ENCODE peak calls at places on chromosomes 4 and X, in ten cellular contexts. U is GM12865; Q is renal cortical epithelial cell; R is stimulated activated naive B cell treated with anti-CD40 and anti-IgM and Interleukin-4, amounts not matched to agents 10 μg/mL and 1 μg/mL and 100 μg/mL, for 72 hours; Y is activated CD8-positive, alpha-beta memory T cell treated with anti-CD3 and anti-CD28 coated beads for 1 hour; J is adipocyte; D is stimulated activated CD8-positive, alpha-beta memory T cell treated with anti-CD3 and anti-CD28 coated beads, Interleukin-12 subunit alpha, Interleukin-12 subunit beta, amount 100 ng/mL, for 4 hours; S is fibroblast of mammary gland; A is A172; B is germinal center. Z is an unnamed sample.

GRCh38 chr4:95255396-95256107 is 293.2 kb downstream of the UNC5C start:
- DNase-seq in U (no peak), Q (peak), R (no peak), Y (no peak), J (peak), D (no peak), S (peak), A (peak), B (no peak), Z (peak)

GRCh38 chr4:152038238-152038637 is 277.4 kb upstream of the GATB start:
- DNase-seq in U (no peak), Q (peak), R (no peak), Y (no peak), J (no peak), D (no peak), S (peak), A (peak), B (no peak), Z (no peak)

GRCh38 chr4:97987019-97987648 is 156.1 kb downstream of the STPG2 start:
- DNase-seq in U (peak), Q (peak), R (no peak), Y (no peak), J (peak), D (no peak), S (peak), A (peak), B (no peak), Z (peak)

GRCh38 chrX:63506320-63506719 is 155.2 kb upstream of the SPIN4 start:
- DNase-seq in U (peak), Q (peak), R (no peak), Y (no peak), J (peak), D (no peak), S (peak), A (peak), B (no peak), Z (peak)

GRCh38 chrX:40172169-40172979 is 74.6 kb upstream of the BCOR start:
- DNase-seq in U (peak), Q (no peak), R (no peak), Y (no peak), J (peak), D (no peak), S (peak), A (no peak), B (no peak), Z (no peak)

GRCh38 chrX:117458243-117458968 is 658.2 kb downstream of the KLHL13 start:
- DNase-seq in U (no peak), Q (no peak), R (no peak), Y (no peak), J (no peak), D (no peak), S (no peak), A (no peak), B (no peak), Z (no peak)

GRCh38 chr4:47876310-47876709 is 38.1 kb downstream of the NFXL1 start:
- DNase-seq in U (no peak), Q (no peak), R (no peak), Y (no peak), J (peak), D (no peak), S (peak), A (no peak), B (no peak), Z (no peak)

GRCh38 chr4:33954759-33955158 is 2289.6 kb downstream of the ARAP2 start:
- DNase-seq in U (no peak), Q (no peak), R (no peak), Y (no peak), J (no peak), D (no peak), S (no peak), A (no peak), B (no peak), Z (no peak)

GRCh38 chrX:149758068-149758714 is 15.7 kb upstream of the HSFX1 start:
- DNase-seq in U (no peak), Q (no peak), R (no peak), Y (no peak), J (no peak), D (no peak), S (no peak), A (no peak), B (no peak), Z (no peak)

GRCh38 chr4:11669156-11669555 is 240.5 kb upstream of the HS3ST1 start:
- DNase-seq in U (no peak), Q (peak), R (no peak), Y (no peak), J (peak), D (no peak), S (peak), A (peak), B (no peak), Z (no peak)

GRCh38 chr4:8913858-8914460 is 42.3 kb upstream of the HMX1 start:
- DNase-seq in U (no peak), Q (no peak), R (no peak), Y (no peak), J (no peak), D (no peak), S (no peak), A (no peak), B (no peak), Z (no peak)

GRCh38 chr4:149980941-149981340 is 97.3 kb upstream of the DCLK2 start:
- DNase-seq in U (peak), Q (peak), R (peak), Y (no peak), J (peak), D (no peak), S (peak), A (peak), B (peak), Z (peak)

GRCh38 chrX:35919536-35920309 is at the start of gene CFAP47:
- DNase-seq in U (no peak), Q (peak), R (no peak), Y (no peak), J (no peak), D (no peak), S (no peak), A (peak), B (no peak), Z (peak)

GRCh38 chr4:27278615-27279014 is 418.0 kb downstream of the STIM2 start:
- DNase-seq in U (peak), Q (peak), R (no peak), Y (no peak), J (peak), D (no peak), S (peak), A (peak), B (no peak), Z (peak)

GRCh38 chr4:81635747-81636146 is 164.0 kb upstream of the RASGEF1B start:
- DNase-seq in U (peak), Q (peak), R (peak), Y (no peak), J (no peak), D (no peak), S (no peak), A (peak), B (peak), Z (no peak)

GRCh38 chr4:71377561-71377960 is 38.7 kb downstream of the SLC4A4 start:
- DNase-seq in U (no peak), Q (peak), R (no peak), Y (no peak), J (peak), D (no peak), S (peak), A (peak), B (no peak), Z (no peak)

GRCh38 chr4:20313237-20314030 is 61.7 kb downstream of the SLIT2 start:
- DNase-seq in U (peak), Q (no peak), R (no peak), Y (no peak), J (no peak), D (no peak), S (no peak), A (no peak), B (no peak), Z (no peak)

GRCh38 chr4:82652062-82652461 is 90.3 kb upstream of the TMEM150C start:
- DNase-seq in U (no peak), Q (peak), R (no peak), Y (no peak), J (peak), D (no peak), S (peak), A (peak), B (no peak), Z (no peak)

GRCh38 chr4:74635074-74635473 is 159.2 kb downstream of the BTC start:
- DNase-seq in U (no peak), Q (no peak), R (no peak), Y (no peak), J (no peak), D (no peak), S (no peak), A (no peak), B (no peak), Z (no peak)

GRCh38 chrX:97685753-97686152 is 802.0 kb downstream of the RPA4 start:
- DNase-seq in U (peak), Q (peak), R (no peak), Y (no peak), J (peak), D (no peak), S (peak), A (peak), B (peak), Z (no peak)

GRCh38 chrX:7202206-7202605 is 54.3 kb upstream of the PUDP start:
- DNase-seq in U (no peak), Q (no peak), R (no peak), Y (no peak), J (peak), D (no peak), S (no peak), A (no peak), B (no peak), Z (no peak)

GRCh38 chrX:110284159-110284558 is 33.7 kb downstream of the AMMECR1 start:
- DNase-seq in U (no peak), Q (peak), R (no peak), Y (no peak), J (peak), D (no peak), S (peak), A (peak), B (no peak), Z (no peak)

GRCh38 chrX:132022115-132022862 is 813 bp upstream of the STK26 start:
- DNase-seq in U (peak), Q (no peak), R (no peak), Y (no peak), J (peak), D (no peak), S (no peak), A (no peak), B (peak), Z (no peak)

GRCh38 chr4:85783483-85783882 is 308.5 kb downstream of the ARHGAP24 start:
- DNase-seq in U (peak), Q (peak), R (no peak), Y (no peak), J (peak), D (no peak), S (peak), A (peak), B (no peak), Z (no peak)

GRCh38 chrX:68647156-68647957 is at the start of gene STARD8:
- DNase-seq in U (no peak), Q (peak), R (no peak), Y (no peak), J (peak), D (no peak), S (peak), A (peak), B (no peak), Z (peak)

GRCh38 chrX:103464774-103465117 is 54.5 kb downstream of the RAB40A start:
- DNase-seq in U (peak), Q (peak), R (peak), Y (peak), J (peak), D (peak), S (peak), A (peak), B (peak), Z (peak)

GRCh38 chr4:74156521-74156920 is 1.4 kb upstream of the MTHFD2L start:
- DNase-seq in U (no peak), Q (no peak), R (no peak), Y (no peak), J (no peak), D (no peak), S (no peak), A (no peak), B (no peak), Z (no peak)

GRCh38 chrX:46582325-46582724 is 8.8 kb downstream of the CHST7 start:
- DNase-seq in U (no peak), Q (no peak), R (no peak), Y (no peak), J (peak), D (no peak), S (no peak), A (peak), B (no peak), Z (no peak)

GRCh38 chrX:97267376-97267775 is 383.7 kb downstream of the RPA4 start:
- DNase-seq in U (no peak), Q (peak), R (no peak), Y (no peak), J (peak), D (no peak), S (peak), A (peak), B (no peak), Z (peak)

GRCh38 chr4:186068581-186069402 is at the start of gene TLR3:
- DNase-seq in U (no peak), Q (peak), R (no peak), Y (no peak), J (peak), D (no peak), S (peak), A (peak), B (no peak), Z (peak)

GRCh38 chr4:40976343-40976742 is 226.6 kb downstream of the NSUN7 start:
- DNase-seq in U (peak), Q (peak), R (no peak), Y (no peak), J (peak), D (no peak), S (peak), A (peak), B (peak), Z (peak)

GRCh38 chr4:55358668-55359067 is 12.6 kb downstream of the SRD5A3 start:
- DNase-seq in U (peak), Q (peak), R (no peak), Y (no peak), J (peak), D (no peak), S (peak), A (peak), B (peak), Z (peak)

GRCh38 chr4:21467551-21467950 is 481.0 kb downstream of the KCNIP4 start:
- DNase-seq in U (no peak), Q (no peak), R (no peak), Y (no peak), J (no peak), D (no peak), S (no peak), A (no peak), B (no peak), Z (no peak)

GRCh38 chr4:8259743-8260430 is 9.7 kb upstream of the HTRA3 start:
- DNase-seq in U (no peak), Q (no peak), R (no peak), Y (no peak), J (no peak), D (no peak), S (no peak), A (no peak), B (no peak), Z (no peak)

GRCh38 chr4:39346856-39347519 is 19.2 kb downstream of the RFC1 start:
- DNase-seq in U (no peak), Q (no peak), R (no peak), Y (no peak), J (no peak), D (no peak), S (no peak), A (no peak), B (no peak), Z (no peak)

GRCh38 chr4:151931563-151931962 is 170.8 kb upstream of the GATB start:
- DNase-seq in U (peak), Q (no peak), R (no peak), Y (no peak), J (no peak), D (no peak), S (no peak), A (no peak), B (no peak), Z (no peak)

GRCh38 chr4:153790962-153791551 is 2.2 kb upstream of the SFRP2 start:
- DNase-seq in U (no peak), Q (no peak), R (no peak), Y (no peak), J (no peak), D (no peak), S (peak), A (no peak), B (peak), Z (no peak)

GRCh38 chr4:40749717-40750460 is at the start of gene NSUN7:
- DNase-seq in U (peak), Q (peak), R (peak), Y (peak), J (peak), D (no peak), S (no peak), A (no peak), B (peak), Z (no peak)

GRCh38 chr4:183337833-183338232 is 15.6 kb upstream of the CLDN24 start:
- DNase-seq in U (no peak), Q (no peak), R (no peak), Y (no peak), J (no peak), D (no peak), S (no peak), A (peak), B (no peak), Z (no peak)

Z was measured in COLO829.